ENCODE peak calls at places on chromosome 22, in six cellular contexts. B is neural progenitor cell, N is GM12865, Y is lower lobe of right lung, U is HFF-Myc, J is dorsolateral prefrontal cortex. R is an unnamed sample.

GRCh38 chr22:49807780-49808708 is 19.6 kb downstream of the BRD1 start:
- DNase-seq in Y (peak; percentile 20), U (no peak), B (no peak), N (no peak), J (no peak), R (no peak)

GRCh38 chr22:45103756-45104155 is 60.0 kb upstream of the NUP50 start:
- DNase-seq in N (no peak), Y (no peak), J (no peak), U (no peak), B (peak; percentile 38), R (no peak)

GRCh38 chr22:26461188-26461810 is 22.3 kb downstream of the HPS4 start:
- DNase-seq in B (peak; percentile 86), U (no peak), N (peak; percentile 47), Y (peak; percentile 58), J (peak; percentile 59), R (no peak)

GRCh38 chr22:28911777-28912669 is 28.7 kb downstream of the ZNRF3 start:
- DNase-seq in U (peak; percentile 24), J (no peak), Y (no peak), N (no peak), B (no peak), R (peak; percentile 28)

GRCh38 chr22:32804036-32804435 is 2.5 kb downstream of the TIMP3 start:
- DNase-seq in N (no peak), J (no peak), B (no peak), Y (no peak), U (no peak), R (no peak)

GRCh38 chr22:44147821-44148574 is 32.7 kb upstream of the PARVG start:
- DNase-seq in Y (no peak), U (no peak), J (no peak), B (peak; percentile 66), N (no peak), R (no peak)

GRCh38 chr22:28001171-28001835 is 82.2 kb upstream of the PITPNB start:
- DNase-seq in B (no peak), J (no peak), N (no peak), U (no peak), Y (peak; percentile 34), R (no peak)

GRCh38 chr22:30445438-30445936 is 19.9 kb downstream of the MTFP1 start:
- DNase-seq in U (no peak), N (no peak), Y (no peak), B (no peak), J (no peak), R (no peak)

GRCh38 chr22:31295831-31296230 is 3.5 kb upstream of the PIK3IP1 start:
- DNase-seq in Y (no peak), U (no peak), N (no peak), B (no peak), J (no peak), R (no peak)

GRCh38 chr22:28799125-28799833 is 1.1 kb downstream of the XBP1 start:
- DNase-seq in U (no peak), B (peak; percentile 32), N (peak; percentile 79), J (no peak), Y (peak; percentile 60), R (peak; percentile 82)

GRCh38 chr22:33922268-33922667 is 2.0 kb upstream of the LARGE1 start:
- DNase-seq in N (peak; percentile 30), U (no peak), J (peak; percentile 36), Y (no peak), B (peak; percentile 90), R (no peak)

GRCh38 chr22:30591191-30591587 is 521 bp downstream of the PES1 start:
- DNase-seq in Y (no peak), U (no peak), B (no peak), N (no peak), J (no peak), R (no peak)

GRCh38 chr22:45203150-45203974 is 37.3 kb downstream of the KIAA0930 start:
- DNase-seq in U (no peak), Y (no peak), J (no peak), N (no peak), B (no peak), R (no peak)

GRCh38 chr22:49632199-49633009 is 195.3 kb downstream of the BRD1 start:
- DNase-seq in Y (peak; percentile 51), N (no peak), B (peak; percentile 93), J (peak; percentile 61), U (no peak), R (peak; percentile 0)

GRCh38 chr22:49992921-49993648 is 19.5 kb downstream of the IL17REL start:
- DNase-seq in U (no peak), J (peak; percentile 82), B (peak; percentile 77), Y (peak; percentile 85), N (peak; percentile 74), R (no peak)

GRCh38 chr22:31752096-31752847 is 1.5 kb upstream of the DEPDC5 start:
- DNase-seq in Y (no peak), N (no peak), U (no peak), B (no peak), J (no peak), R (no peak)

GRCh38 chr22:31496735-31497146 is 405 bp downstream of the SFI1 start:
- DNase-seq in U (no peak), N (no peak), B (no peak), J (no peak), Y (peak; percentile 64), R (no peak)

GRCh38 chr22:50016988-50017700 is 4.6 kb upstream of the IL17REL start:
- DNase-seq in N (peak; percentile 72), Y (peak; percentile 46), B (peak; percentile 1), U (no peak), J (no peak), R (no peak)

GRCh38 chr22:24532075-24532474 is 22.9 kb downstream of the GUCD1 start:
- DNase-seq in N (no peak), Y (no peak), J (no peak), U (no peak), B (no peak), R (no peak)

GRCh38 chr22:50485221-50486131 is 1.2 kb upstream of the MIOX start:
- DNase-seq in N (no peak), B (no peak), Y (peak; percentile 67), J (no peak), U (no peak), R (no peak)

GRCh38 chr22:27796118-27796517 is 5.4 kb downstream of the MN1 start:
- DNase-seq in N (no peak), Y (no peak), J (no peak), U (no peak), B (no peak), R (no peak)

GRCh38 chr22:44541671-44542319 is 43.8 kb upstream of the RTL6 start:
- DNase-seq in J (no peak), N (no peak), B (no peak), U (no peak), Y (no peak), R (no peak)

GRCh38 chr22:25105817-25106650 is 93.6 kb upstream of the CRYBB3 start:
- DNase-seq in N (no peak), J (no peak), Y (no peak), U (no peak), B (no peak), R (no peak)

GRCh38 chr22:44186737-44187136 is 6.0 kb downstream of the PARVG start:
- DNase-seq in U (no peak), Y (no peak), N (no peak), B (no peak), J (no peak), R (no peak)

GRCh38 chr22:30206964-30207363 is 39.6 kb downstream of the LIF start:
- DNase-seq in J (no peak), Y (no peak), B (peak; percentile 76), N (no peak), U (peak; percentile 74), R (peak; percentile 82)

GRCh38 chr22:29256606-29257325 is 11.0 kb downstream of the RHBDD3 start:
- DNase-seq in Y (no peak), N (no peak), B (no peak), J (no peak), U (no peak), R (no peak)

GRCh38 chr22:36577019-36577418 is 48.1 kb upstream of the EIF3D start:
- DNase-seq in U (peak; percentile 70), Y (no peak), J (no peak), N (no peak), B (no peak), R (peak; percentile 88)
- TF ChIP-seq CTCF in U (no peak), Y (no peak), J (no peak), N (no peak), B (no peak), R (peak; percentile 23)

GRCh38 chr22:38727530-38728451 is 22.0 kb downstream of the GTPBP1 start:
- DNase-seq in U (no peak), N (no peak), B (no peak), Y (no peak), J (no peak), R (no peak)

GRCh38 chr22:38725900-38726655 is 20.3 kb downstream of the GTPBP1 start:
- DNase-seq in Y (no peak), B (no peak), J (no peak), U (no peak), N (no peak), R (no peak)

GRCh38 chr22:38727123-38727522 is 21.4 kb downstream of the GTPBP1 start:
- DNase-seq in J (no peak), Y (no peak), B (no peak), N (no peak), U (no peak), R (no peak)

GRCh38 chr22:38724176-38724575 is 18.4 kb downstream of the GTPBP1 start:
- DNase-seq in J (no peak), B (no peak), Y (no peak), U (no peak), N (no peak), R (no peak)

DNA sequence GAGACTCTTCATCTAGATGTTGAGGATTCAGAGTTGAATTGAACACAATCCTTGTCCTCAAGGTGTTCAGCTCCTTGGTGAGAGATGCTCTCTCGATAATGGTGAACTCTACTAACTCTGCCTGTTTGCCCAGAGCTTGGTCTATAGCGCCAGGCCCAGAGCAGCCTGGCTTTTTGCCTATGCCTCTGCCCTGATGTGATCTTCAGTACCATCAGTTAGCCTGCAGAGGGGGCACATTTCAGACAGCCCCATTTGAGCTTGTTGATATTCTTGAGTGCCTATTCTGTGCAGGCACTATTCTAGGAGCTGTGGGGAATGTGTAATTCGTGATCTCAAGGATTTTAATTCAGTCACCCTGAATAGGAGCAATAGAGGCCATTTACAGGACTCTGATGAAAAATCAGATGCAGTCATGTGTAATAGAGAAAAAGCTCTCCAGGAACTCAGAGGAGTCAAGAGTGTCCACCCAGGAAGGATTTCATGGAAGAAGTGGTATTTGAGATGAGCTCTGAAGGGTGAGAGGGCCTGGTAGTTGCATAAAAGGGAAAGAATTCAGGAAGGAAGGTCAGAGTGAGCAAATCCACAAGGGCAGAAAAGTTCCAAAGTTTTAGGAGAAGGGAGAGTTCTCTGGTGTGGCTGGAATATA is 19.3 kb downstream of the GTPBP1 start:
- DNase-seq in Y (no peak), B (peak; percentile 47), J (no peak), N (peak; percentile 46), U (no peak), R (no peak)
- TF ChIP-seq CTCF in Y (peak; percentile 33), B (peak; percentile 58), J (peak; percentile 50), N (peak; percentile 47), U (peak; percentile 50), R (peak; percentile 56)

DNA sequence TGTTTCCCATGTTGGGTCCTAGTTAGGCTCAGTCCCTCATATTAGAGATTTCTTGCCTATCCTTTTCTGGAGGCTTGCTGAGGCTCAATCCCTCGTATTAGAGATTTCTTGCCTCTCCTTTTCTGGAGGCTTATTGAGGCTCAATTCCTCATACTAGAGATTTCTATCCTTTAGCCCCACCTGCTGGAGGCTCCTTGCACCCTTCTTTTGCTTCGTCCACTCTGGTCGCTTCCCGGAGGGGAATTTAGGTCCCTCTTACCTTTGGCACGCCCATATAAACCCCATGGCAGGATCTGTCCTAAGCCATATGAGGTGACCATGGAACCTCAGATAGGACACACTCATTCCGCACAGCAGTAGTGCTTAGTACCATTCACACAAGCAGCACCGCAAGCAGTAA is 15.9 kb downstream of the CYP2D6 start:
- DNase-seq in N (peak; percentile 26), U (no peak), B (peak; percentile 82), J (no peak), Y (no peak), R (no peak)
- TF ChIP-seq CTCF in N (peak; percentile 13), U (peak; percentile 55), B (peak; percentile 71), J (no peak), Y (peak; percentile 28), R (peak; percentile 42)

GRCh38 chr22:39482768-39483167 is 19.3 kb upstream of the MIEF1 start:
- DNase-seq in U (no peak), Y (no peak), B (peak; percentile 40), N (no peak), J (no peak), R (no peak)
- TF ChIP-seq CTCF in U (no peak), Y (no peak), B (no peak), N (no peak), J (no peak), R (no peak)

R was measured in BJ.